ENCODE peak calls at places on chromosome 11, in seven cellular contexts. I is Peyer's patch; X is AG08396; T is ureter; B is activated T-cell treated with anti-CD3 and anti-CD28 coated beads, Interleukin-2, amount 50 U/mL, for 4 hours; M is MCF 10A; R is RWPE1. V is an unnamed sample.

GRCh38 chr11:561148-562003 is 606 bp downstream of the RASSF7 start:
- DNase-seq in I (peak; percentile 91), X (peak; percentile 56), T (peak; percentile 87), B (no peak), M (no peak), R (peak; percentile 69), V (no peak)

GRCh38 chr11:74720596-74721478 is 10.4 kb downstream of the CHRDL2 start:
- DNase-seq in I (no peak), X (peak; percentile 45), T (peak; percentile 82), B (no peak), M (no peak), R (no peak), V (no peak)

GRCh38 chr11:4480577-4481539 is 1.6 kb upstream of the OR52K1 start:
- DNase-seq in I (no peak), X (peak; percentile 19), T (no peak), B (no peak), M (peak; percentile 38), R (peak; percentile 46), V (no peak)

GRCh38 chr11:64616817-64617216 is 25.8 kb downstream of the SLC22A12 start:
- DNase-seq in I (no peak), X (no peak), T (no peak), B (no peak), M (no peak), R (no peak), V (no peak)

GRCh38 chr11:2902784-2903671 is 17.5 kb upstream of the CDKN1C start:
- DNase-seq in I (peak; percentile 93), X (no peak), T (no peak), B (no peak), M (peak; percentile 23), R (no peak), V (no peak)

GRCh38 chr11:96278039-96278897 is 64.7 kb downstream of the MAML2 start:
- DNase-seq in I (no peak), X (no peak), T (no peak), B (no peak), M (peak; percentile 57), R (peak; percentile 19), V (no peak)

GRCh38 chr11:79087238-79087956 is 353.4 kb downstream of the TENM4 start:
- DNase-seq in I (no peak), X (no peak), T (no peak), B (no peak), M (peak; percentile 28), R (peak; percentile 40), V (no peak)

GRCh38 chr11:65492637-65493366 is 6.0 kb upstream of the MALAT1 start:
- DNase-seq in I (peak; percentile 71), X (no peak), T (no peak), B (no peak), M (peak; percentile 93), R (no peak), V (no peak)

GRCh38 chr11:129323896-129324522 is 51.6 kb upstream of the BARX2 start:
- DNase-seq in I (no peak), X (no peak), T (peak; percentile 67), B (no peak), M (no peak), R (no peak), V (no peak)

GRCh38 chr11:86571273-86571948 is 101.0 kb downstream of the ME3 start:
- DNase-seq in I (no peak), X (no peak), T (no peak), B (no peak), M (peak; percentile 52), R (no peak), V (no peak)

GRCh38 chr11:22510010-22510409 is 115.6 kb downstream of the FANCF start:
- DNase-seq in I (no peak), X (no peak), T (no peak), B (no peak), M (peak; percentile 4), R (no peak), V (no peak)

GRCh38 chr11:72924568-72925190 is 110.5 kb downstream of the ATG16L2 start:
- DNase-seq in I (no peak), X (no peak), T (no peak), B (no peak), M (peak; percentile 44), R (peak; percentile 28), V (no peak)

GRCh38 chr11:19557720-19558140 is 154.9 kb upstream of the NAV2 start:
- DNase-seq in I (peak; percentile 87), X (peak; percentile 73), T (peak; percentile 86), B (peak; percentile 52), M (peak; percentile 83), R (peak; percentile 56), V (peak; percentile 40)

GRCh38 chr11:10540546-10540914 is 457 bp downstream of the RNF141 start:
- DNase-seq in I (no peak), X (no peak), T (peak; percentile 54), B (no peak), M (no peak), R (no peak), V (no peak)

GRCh38 chr11:9384535-9385287 is at the start of gene IPO7:
- DNase-seq in I (peak; percentile 91), X (peak; percentile 93), T (peak; percentile 93), B (peak; percentile 84), M (peak; percentile 92), R (peak; percentile 90), V (peak; percentile 85)

GRCh38 chr11:26048271-26048670 is 283.7 kb upstream of the ANO3 start:
- DNase-seq in I (no peak), X (no peak), T (no peak), B (no peak), M (no peak), R (no peak), V (no peak)

GRCh38 chr11:66268953-66269906 is 791 bp downstream of the RAB1B start:
- DNase-seq in I (no peak), X (peak; percentile 63), T (no peak), B (no peak), M (no peak), R (peak; percentile 20), V (no peak)

GRCh38 chr11:12043221-12043620 is 34.8 kb upstream of the DKK3 start:
- DNase-seq in I (no peak), X (no peak), T (no peak), B (no peak), M (no peak), R (no peak), V (no peak)

GRCh38 chr11:121841487-121842167 is 274.4 kb downstream of the BLID start:
- DNase-seq in I (no peak), X (peak; percentile 69), T (no peak), B (no peak), M (no peak), R (no peak), V (no peak)

GRCh38 chr11:80495116-80495515 is 1054.3 kb upstream of the TENM4 start:
- DNase-seq in I (no peak), X (no peak), T (no peak), B (no peak), M (peak; percentile 39), R (peak; percentile 16), V (no peak)

GRCh38 chr11:27194976-27195375 is 154.4 kb downstream of the BBOX1 start:
- DNase-seq in I (no peak), X (no peak), T (no peak), B (no peak), M (no peak), R (no peak), V (no peak)

GRCh38 chr11:46122955-46123354 is 1.7 kb upstream of the PHF21A start:
- DNase-seq in I (no peak), X (peak; percentile 22), T (no peak), B (no peak), M (peak; percentile 13), R (no peak), V (no peak)

GRCh38 chr11:12494699-12495098 is 117.3 kb downstream of the PARVA start:
- DNase-seq in I (no peak), X (no peak), T (no peak), B (no peak), M (peak; percentile 18), R (no peak), V (no peak)

GRCh38 chr11:35335226-35335625 is 84.1 kb downstream of the SLC1A2 start:
- DNase-seq in I (no peak), X (no peak), T (no peak), B (no peak), M (peak; percentile 21), R (no peak), V (no peak)

GRCh38 chr11:74543991-74544390 is 48.4 kb upstream of the POLD3 start:
- DNase-seq in I (no peak), X (no peak), T (no peak), B (no peak), M (peak; percentile 70), R (no peak), V (no peak)

V was measured in activated CD4-positive, alpha-beta T cell treated with anti-CD3 and anti-CD28 coated beads, Interleukin-2, amount 50 U/mL, for 4 hours.